ENCODE peak calls at places on chromosomes 1 and 21, in eight cellular contexts. J is stimulated activated CD4-positive, alpha-beta T cell treated with anti-CD3 and anti-CD28 coated beads, Interleukin-1b, Interleukin-23, amount 100 ng/mL, for 4 hours; F is cerebellum; D is NCI-H1105 treated with DMSO at 0.1 percent for 48 hours; Z is NCI-H2107; O is endothelial cell; E is RWPE1; P is Caki2. G is an unnamed sample.

GRCh38 chr1:20154306-20154831 is 15.2 kb downstream of the PLA2G2F start:
- DNase-seq in E (no peak), P (no peak), F (no peak), D (no peak), O (no peak), J (no peak), Z (no peak), G (no peak)

GRCh38 chr21:42845296-42845965 is 33.9 kb downstream of the WDR4 start:
- DNase-seq in D (no peak), O (no peak), Z (no peak), J (no peak), F (peak; percentile 25), E (no peak), P (no peak), G (no peak)

GRCh38 chr1:200180821-200181220 is 153.3 kb downstream of the NR5A2 start:
- DNase-seq in D (no peak), E (peak; percentile 42), J (no peak), F (no peak), P (peak; percentile 68), Z (no peak), O (no peak), G (peak; percentile 67)

GRCh38 chr1:111593403-111594127 is 26.0 kb upstream of the RAP1A start:
- DNase-seq in P (no peak), J (no peak), D (no peak), F (no peak), O (no peak), E (peak; percentile 26), Z (no peak), G (no peak)

GRCh38 chr1:220497220-220497756 is 30.6 kb upstream of the MARK1 start:
- DNase-seq in J (no peak), F (no peak), O (no peak), Z (no peak), D (no peak), P (no peak), E (no peak), G (peak; percentile 89)

GRCh38 chr1:185376840-185377635 is 60.0 kb upstream of the IVNS1ABP start:
- DNase-seq in E (no peak), O (no peak), F (no peak), P (no peak), J (no peak), D (no peak), Z (no peak), G (peak; percentile 18)

GRCh38 chr1:19647643-19648042 is 3.5 kb downstream of the NBL1 start:
- DNase-seq in E (no peak), J (no peak), D (no peak), O (no peak), Z (no peak), F (no peak), P (no peak), G (no peak)

GRCh38 chr1:6523566-6523965 is 30.7 kb downstream of the NOL9 start:
- DNase-seq in E (peak; percentile 65), P (no peak), F (peak; percentile 71), D (no peak), Z (no peak), J (no peak), O (peak; percentile 33), G (peak; percentile 54)

GRCh38 chr21:44552681-44553080 is 1.4 kb upstream of the KRTAP10-2 start:
- DNase-seq in Z (no peak), F (no peak), D (no peak), O (peak; percentile 1), E (no peak), J (no peak), P (no peak), G (no peak)

GRCh38 chr1:31584869-31585735 is 8.8 kb downstream of the TINAGL1 start:
- DNase-seq in P (no peak), D (no peak), E (no peak), O (no peak), F (no peak), Z (no peak), J (no peak), G (no peak)

GRCh38 chr1:174068000-174068399 is 45.8 kb upstream of the RC3H1 start:
- DNase-seq in F (no peak), P (no peak), E (no peak), Z (peak; percentile 19), J (no peak), O (no peak), D (peak; percentile 4), G (peak; percentile 44)

GRCh38 chr1:167782946-167783345 is 61.2 kb downstream of the MPZL1 start:
- DNase-seq in Z (no peak), D (no peak), P (no peak), E (peak; percentile 30), F (no peak), J (no peak), O (no peak), G (peak; percentile 85)

GRCh38 chr1:5010236-5010635 is 355.8 kb downstream of the AJAP1 start:
- DNase-seq in O (no peak), J (no peak), F (no peak), Z (no peak), D (no peak), P (no peak), E (no peak), G (no peak)

GRCh38 chr1:206534552-206534951 is 27.2 kb downstream of the RASSF5 start:
- DNase-seq in Z (no peak), E (no peak), J (no peak), D (no peak), P (no peak), O (no peak), F (no peak), G (no peak)

GRCh38 chr1:203610061-203610460 is 16.6 kb upstream of the ATP2B4 start:
- DNase-seq in J (no peak), O (no peak), D (peak; percentile 6), F (no peak), Z (no peak), P (no peak), E (no peak), G (no peak)

GRCh38 chr1:10833630-10834557 is 37.4 kb upstream of the CASZ1 start:
- DNase-seq in P (no peak), J (no peak), Z (no peak), D (no peak), O (no peak), F (no peak), E (no peak), G (no peak)

GRCh38 chr1:84330125-84330984 is 28.8 kb downstream of the SAMD13 start:
- DNase-seq in F (no peak), D (no peak), Z (no peak), P (no peak), J (no peak), O (no peak), E (no peak), G (no peak)

GRCh38 chr1:151947140-151947539 is 37.8 kb upstream of the THEM4 start:
- DNase-seq in P (no peak), E (no peak), F (no peak), D (no peak), Z (no peak), J (no peak), O (no peak), G (peak; percentile 81)

GRCh38 chr1:11929849-11930248 is 3.6 kb upstream of the KIAA2013 start:
- DNase-seq in Z (no peak), D (no peak), J (no peak), E (no peak), O (no peak), P (peak; percentile 58), F (no peak), G (peak; percentile 44)

GRCh38 chr1:243890576-243890975 is 40.5 kb upstream of the AKT3 start:
- DNase-seq in P (no peak), O (no peak), J (no peak), Z (no peak), F (no peak), D (no peak), E (peak; percentile 7), G (peak; percentile 17)

GRCh38 chr21:43194303-43195130 is 25.7 kb downstream of the CRYAA start:
- DNase-seq in J (no peak), E (no peak), O (no peak), D (no peak), F (no peak), Z (no peak), P (no peak), G (no peak)

GRCh38 chr1:37691497-37692077 is 729 bp upstream of the CDCA8 start:
- DNase-seq in F (no peak), E (peak; percentile 26), O (peak; percentile 33), Z (peak; percentile 36), D (peak; percentile 39), J (no peak), P (peak; percentile 38), G (peak; percentile 35)

GRCh38 chr1:164561461-164561860 is 2.5 kb downstream of the PBX1 start:
- DNase-seq in E (no peak), J (no peak), F (no peak), Z (no peak), D (no peak), O (no peak), P (no peak), G (peak; percentile 23)

GRCh38 chr1:107965112-107965991 is at the start of gene VAV3:
- DNase-seq in F (peak; percentile 16), D (peak; percentile 80), Z (no peak), J (peak; percentile 40), E (peak; percentile 42), O (peak; percentile 79), P (no peak), G (peak; percentile 20)

GRCh38 chr1:98903261-98903660 is 101.4 kb downstream of the PLPPR5 start:
- DNase-seq in P (peak; percentile 47), E (peak; percentile 43), Z (no peak), J (no peak), D (no peak), F (no peak), O (no peak), G (peak; percentile 91)

GRCh38 chr1:117366281-117366981 is 818 bp upstream of the MAN1A2 start:
- DNase-seq in Z (peak; percentile 82), E (peak; percentile 80), O (peak; percentile 91), P (peak; percentile 81), D (peak; percentile 76), F (peak; percentile 84), J (peak; percentile 69), G (peak; percentile 37)